ENCODE peak calls at places on chromosomes 2 and 18, in seven cellular contexts. O, V, K, C, F, Z and Y are unnamed samples.
A peak's percentile ranks its signal among the peaks of the same experiment; 100 is the strongest.

GRCh38 chr2:25316101-25316500 is 25.6 kb downstream of the DNMT3A start:
- DNase-seq in O (no peak), V (no peak), K (no peak), C (no peak), F (no peak), Z (no peak), Y (no peak)

GRCh38 chr18:21389903-21390302 is 147.9 kb downstream of the GREB1L start:
- DNase-seq in O (no peak), V (no peak), K (no peak), C (no peak), F (peak; percentile 82), Z (no peak), Y (no peak)

GRCh38 chr2:190927257-190927656 is 46.6 kb downstream of the GLS start:
- DNase-seq in O (no peak), V (no peak), K (peak; percentile 62), C (no peak), F (no peak), Z (no peak), Y (no peak)

GRCh38 chr18:42141439-42141838 is 186.4 kb downstream of the PIK3C3 start:
- DNase-seq in O (no peak), V (no peak), K (peak; percentile 9), C (no peak), F (peak; percentile 23), Z (peak; percentile 5), Y (no peak)

GRCh38 chr2:27870724-27871123 is 19.5 kb downstream of the RBKS start:
- DNase-seq in O (no peak), V (peak; percentile 28), K (peak; percentile 43), C (no peak), F (peak; percentile 64), Z (no peak), Y (peak; percentile 9)

GRCh38 chr2:100065029-100065428 is 77.4 kb downstream of the AFF3 start:
- DNase-seq in O (no peak), V (no peak), K (no peak), C (no peak), F (no peak), Z (no peak), Y (no peak)

GRCh38 chr2:239143858-239144712 is 256.7 kb downstream of the HDAC4 start:
- DNase-seq in O (no peak), V (peak; percentile 66), K (peak; percentile 25), C (peak; percentile 60), F (peak; percentile 25), Z (peak; percentile 61), Y (peak; percentile 13)

GRCh38 chr2:184598313-184599053 is at the start of gene ZNF804A:
- DNase-seq in O (peak; percentile 70), V (peak; percentile 66), K (no peak), C (peak; percentile 60), F (peak; percentile 27), Z (peak; percentile 88), Y (peak; percentile 4)

GRCh38 chr2:17300141-17300540 is 218.1 kb downstream of the RAD51AP2 start:
- DNase-seq in O (no peak), V (peak; percentile 46), K (no peak), C (no peak), F (peak; percentile 5), Z (no peak), Y (peak; percentile 89)

GRCh38 chr18:49400398-49401072 is 59.9 kb downstream of the DYM start:
- DNase-seq in O (no peak), V (no peak), K (no peak), C (no peak), F (no peak), Z (no peak), Y (no peak)

GRCh38 chr2:135258193-135258592 is 206.1 kb downstream of the RAB3GAP1 start:
- DNase-seq in O (no peak), V (no peak), K (no peak), C (no peak), F (peak; percentile 60), Z (no peak), Y (no peak)

GRCh38 chr2:62558743-62559142 is 52.7 kb upstream of the TMEM17 start:
- DNase-seq in O (no peak), V (no peak), K (no peak), C (no peak), F (no peak), Z (no peak), Y (no peak)

GRCh38 chr2:188332619-188333018 is 40.9 kb downstream of the GULP1 start:
- DNase-seq in O (no peak), V (no peak), K (no peak), C (no peak), F (no peak), Z (no peak), Y (no peak)

GRCh38 chr2:64338910-64339500 is 115.0 kb upstream of the LGALSL start:
- DNase-seq in O (no peak), V (no peak), K (no peak), C (peak; percentile 52), F (peak; percentile 67), Z (no peak), Y (no peak)

GRCh38 chr18:71012789-71013188 is 723.9 kb downstream of the SOCS6 start:
- DNase-seq in O (no peak), V (peak; percentile 11), K (no peak), C (no peak), F (no peak), Z (no peak), Y (no peak)

GRCh38 chr2:28544915-28545589 is 49.2 kb downstream of the PLB1 start:
- DNase-seq in O (no peak), V (no peak), K (no peak), C (peak; percentile 21), F (peak; percentile 24), Z (no peak), Y (no peak)

GRCh38 chr2:37918742-37919186 is 6.3 kb upstream of the RMDN2 start:
- DNase-seq in O (no peak), V (no peak), K (no peak), C (no peak), F (peak; percentile 35), Z (no peak), Y (no peak)

GRCh38 chr2:101770672-101771071 is 73.2 kb downstream of the MAP4K4 start:
- DNase-seq in O (no peak), V (peak; percentile 62), K (peak; percentile 74), C (peak; percentile 72), F (peak; percentile 76), Z (peak; percentile 51), Y (no peak)

GRCh38 chr2:42924436-42924897 is 132.1 kb upstream of the HAAO start:
- DNase-seq in O (no peak), V (peak; percentile 92), K (no peak), C (no peak), F (no peak), Z (no peak), Y (no peak)

GRCh38 chr18:62876828-62877227 is 161.5 kb downstream of the PHLPP1 start:
- DNase-seq in O (no peak), V (peak; percentile 6), K (no peak), C (no peak), F (no peak), Z (no peak), Y (no peak)

GRCh38 chr2:1864301-1864980 is 120.1 kb upstream of the PXDN start:
- DNase-seq in O (no peak), V (no peak), K (no peak), C (no peak), F (no peak), Z (no peak), Y (no peak)

DNA sequence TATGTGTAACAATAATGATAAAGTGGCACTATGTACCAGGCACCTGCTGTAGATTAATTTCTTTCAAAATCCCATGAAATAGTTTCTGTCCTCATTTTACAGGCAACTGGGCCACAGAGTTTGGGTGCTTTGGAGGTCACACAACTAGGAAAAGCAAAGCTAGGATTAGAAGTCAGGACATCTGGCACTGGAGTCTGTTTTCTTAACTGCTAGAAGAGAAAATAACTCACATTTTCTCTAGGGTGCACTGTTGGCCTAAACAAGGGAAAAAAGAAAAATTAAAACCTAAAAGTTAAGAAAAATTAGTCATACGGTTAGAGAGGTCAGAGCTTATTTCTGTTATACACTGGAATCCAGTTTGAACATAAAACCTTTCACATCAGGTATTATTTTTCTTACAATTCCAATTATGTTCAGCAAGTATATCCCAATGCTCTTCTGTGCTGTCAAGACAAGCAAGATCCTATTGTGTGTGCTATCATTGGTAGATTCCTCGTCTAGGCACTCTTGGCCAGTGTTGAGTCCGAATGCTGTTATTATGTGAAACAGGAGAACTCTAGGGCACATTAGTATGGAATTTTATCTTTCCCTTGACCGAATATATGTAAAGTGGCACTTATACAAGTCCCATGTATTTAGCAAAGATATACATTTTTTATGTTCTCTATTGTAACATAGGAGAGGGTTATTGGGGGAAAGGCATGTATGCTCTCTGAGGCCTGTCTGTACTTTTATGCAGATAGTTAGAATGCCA is 1.5 kb upstream of the OSGEPL1 start:
- DNase-seq in O (no peak), V (peak; percentile 18), K (peak; percentile 13), C (peak; percentile 5), F (no peak), Z (no peak), Y (no peak)
- TF ChIP-seq CTCF in O (no peak), V (no peak), K (peak; percentile 33), C (no peak), F (no peak), Z (no peak), Y (no peak)

GRCh38 chr2:126769118-126769517 is 113.2 kb downstream of the GYPC start:
- DNase-seq in O (no peak), V (no peak), K (no peak), C (no peak), F (no peak), Z (no peak), Y (no peak)
- TF ChIP-seq CTCF in O (no peak), V (no peak), K (no peak), C (peak; percentile 18), F (no peak), Z (no peak), Y (no peak)

GRCh38 chr2:122519366-122519765 is 763.9 kb downstream of the TSN start:
- DNase-seq in O (no peak), V (no peak), K (no peak), C (no peak), F (peak; percentile 11), Z (no peak), Y (no peak)
- TF ChIP-seq CTCF in O (peak; percentile 47), V (peak; percentile 15), K (peak; percentile 36), C (peak; percentile 7), F (peak; percentile 50), Z (peak; percentile 40), Y (no peak)

GRCh38 chr2:176555112-176555511 is 285.9 kb downstream of the MTX2 start:
- DNase-seq in O (no peak), V (no peak), K (no peak), C (no peak), F (no peak), Z (no peak), Y (no peak)

GRCh38 chr2:176555781-176556180 is 286.5 kb downstream of the MTX2 start:
- DNase-seq in O (no peak), V (no peak), K (no peak), C (no peak), F (peak; percentile 48), Z (no peak), Y (no peak)

GRCh38 chr2:176552456-176553135 is 283.4 kb downstream of the MTX2 start:
- DNase-seq in O (no peak), V (peak; percentile 58), K (peak; percentile 82), C (no peak), F (peak; percentile 67), Z (no peak), Y (no peak)

GRCh38 chr2:176554107-176555048 is 285.1 kb downstream of the MTX2 start:
- DNase-seq in O (no peak), V (peak; percentile 80), K (peak; percentile 48), C (peak; percentile 62), F (peak; percentile 85), Z (peak; percentile 22), Y (peak; percentile 71)

DNA sequence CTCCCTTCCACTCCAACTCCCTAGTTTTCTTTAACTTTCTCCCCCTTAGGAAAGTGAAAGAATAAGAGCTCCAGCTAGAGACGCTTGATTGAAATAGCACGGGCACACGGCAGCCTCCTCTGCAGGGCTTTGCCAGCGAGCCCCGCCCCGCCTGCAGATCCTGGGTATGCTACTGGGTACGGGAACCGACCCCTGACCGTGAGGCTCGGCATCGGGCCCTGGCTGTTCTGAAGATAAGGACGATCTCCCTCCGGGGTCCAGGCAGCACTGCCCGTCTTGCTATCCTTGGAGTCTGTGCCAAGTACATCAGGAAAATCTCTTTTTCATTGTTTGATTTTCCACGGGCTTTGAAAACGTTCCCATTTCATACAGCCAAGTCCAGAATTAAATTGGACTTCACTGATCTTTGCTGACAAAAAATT is 284.5 kb downstream of the MTX2 start:
- DNase-seq in O (no peak), V (peak; percentile 55), K (peak; percentile 42), C (peak; percentile 15), F (peak; percentile 69), Z (peak; percentile 45), Y (peak; percentile 53)
- TF ChIP-seq CTCF in O (no peak), V (peak; percentile 11), K (no peak), C (no peak), F (peak; percentile 49), Z (no peak), Y (peak; percentile 80)